ENCODE peak calls at places on chromosomes 11 and 22, in four cellular contexts. L is IMR-90, A is GM12878, N is K562. H is an unnamed sample.

GRCh38 chr11:88523362-88524028 is 186.0 kb upstream of the CTSC start:
- DNase-seq in A (no peak), L (peak), N (no peak), H (peak)

GRCh38 chr11:122235615-122236014 is 119.6 kb upstream of the BLID start:
- DNase-seq in L (peak), N (no peak), A (no peak), H (no peak)

GRCh38 chr22:45164217-45165123 is 745 bp downstream of the NUP50 start:
- DNase-seq in N (peak), A (no peak), L (no peak), H (peak)

GRCh38 chr11:109247071-109247470 is 174.9 kb upstream of the C11orf87 start:
- DNase-seq in L (peak), A (no peak), N (no peak), H (no peak)

GRCh38 chr22:43477151-43477725 is 65.4 kb downstream of the MPPED1 start:
- DNase-seq in L (no peak), N (no peak), A (no peak), H (no peak)

GRCh38 chr22:38953577-38954413 is 3.6 kb upstream of the APOBEC3A start:
- DNase-seq in L (no peak), A (peak), N (peak), H (no peak)

GRCh38 chr11:19163627-19164026 is 38.2 kb downstream of the CSRP3 start:
- DNase-seq in L (no peak), N (no peak), A (no peak), H (no peak)

GRCh38 chr11:123454060-123454651 is 24.1 kb downstream of the GRAMD1B start:
- DNase-seq in L (peak), A (no peak), N (no peak), H (peak)

GRCh38 chr11:69958308-69958707 is 119.8 kb upstream of the ANO1 start:
- DNase-seq in N (no peak), A (no peak), L (peak), H (no peak)

GRCh38 chr11:7490535-7490934 is 5.2 kb downstream of the OLFML1 start:
- DNase-seq in N (no peak), L (no peak), A (no peak), H (no peak)

GRCh38 chr11:122672892-122673291 is 17.4 kb downstream of the UBASH3B start:
- DNase-seq in N (no peak), L (no peak), A (no peak), H (no peak)

GRCh38 chr11:85977751-85978160 is 91.1 kb downstream of the PICALM start:
- DNase-seq in A (no peak), L (no peak), N (no peak), H (no peak)

GRCh38 chr11:131186629-131187075 is 183.8 kb upstream of the NTM start:
- DNase-seq in A (peak), L (no peak), N (no peak), H (no peak)

GRCh38 chr11:130431337-130431773 is 2.9 kb upstream of the ADAMTS8 start:
- DNase-seq in N (peak), L (peak), A (no peak), H (peak)

GRCh38 chr11:100467821-100468508 is 219.1 kb upstream of the ARHGAP42 start:
- DNase-seq in L (no peak), A (no peak), N (no peak), H (no peak)

GRCh38 chr11:606245-606644 is 9.5 kb downstream of the IRF7 start:
- DNase-seq in L (no peak), A (no peak), N (no peak), H (no peak)

GRCh38 chr11:117640041-117640440 is 157.0 kb downstream of the DSCAML1 start:
- DNase-seq in N (no peak), L (no peak), A (no peak), H (no peak)

GRCh38 chr11:133409799-133410198 is 122.5 kb downstream of the OPCML start:
- DNase-seq in L (no peak), A (no peak), N (no peak), H (no peak)

GRCh38 chr22:28009272-28009827 is 90.3 kb upstream of the PITPNB start:
- DNase-seq in N (peak), A (peak), L (peak), H (peak)

GRCh38 chr11:116427903-116428637 is 344.7 kb downstream of the BUD13 start:
- DNase-seq in A (no peak), N (no peak), L (no peak), H (peak)

GRCh38 chr22:16914006-16914405 is 88.8 kb upstream of the XKR3 start:
- DNase-seq in L (no peak), N (no peak), A (no peak), H (no peak)

GRCh38 chr11:6655020-6655789 is 404 bp downstream of the DCHS1 start:
- DNase-seq in L (no peak), A (no peak), N (no peak), H (peak)

GRCh38 chr22:22927888-22928665 is 40.5 kb downstream of the IGLL5 start:
- DNase-seq in A (no peak), N (peak), L (no peak), H (no peak)

GRCh38 chr22:24809331-24809730 is 3.3 kb downstream of the SGSM1 start:
- DNase-seq in L (no peak), A (no peak), N (no peak), H (no peak)

GRCh38 chr11:67418476-67419281 is 3.2 kb downstream of the CARNS1 start:
- DNase-seq in A (no peak), N (no peak), L (no peak), H (no peak)

GRCh38 chr11:369336-370018 is at the start of gene B4GALNT4:
- DNase-seq in N (peak), L (peak), A (no peak), H (no peak)

GRCh38 chr22:21991309-21991596 is 8.7 kb upstream of the TOP3B start:
- DNase-seq in L (no peak), A (no peak), N (peak), H (no peak)

GRCh38 chr11:20658135-20658534 is 11.3 kb upstream of the NELL1 start:
- DNase-seq in A (no peak), N (no peak), L (no peak), H (no peak)

GRCh38 chr11:59550368-59550841 is 39.1 kb downstream of the OR4D9 start:
- DNase-seq in A (peak), L (peak), N (peak), H (peak)

GRCh38 chr11:33237039-33237597 is 20.1 kb upstream of the HIPK3 start:
- DNase-seq in N (no peak), L (no peak), A (no peak), H (no peak)

GRCh38 chr11:17547051-17547577 is at the start of gene OTOG:
- DNase-seq in N (peak), A (no peak), L (no peak), H (no peak)

GRCh38 chr11:83600656-83601055 is 314.5 kb upstream of the CCDC90B start:
- DNase-seq in A (no peak), L (no peak), N (no peak), H (no peak)

DNA sequence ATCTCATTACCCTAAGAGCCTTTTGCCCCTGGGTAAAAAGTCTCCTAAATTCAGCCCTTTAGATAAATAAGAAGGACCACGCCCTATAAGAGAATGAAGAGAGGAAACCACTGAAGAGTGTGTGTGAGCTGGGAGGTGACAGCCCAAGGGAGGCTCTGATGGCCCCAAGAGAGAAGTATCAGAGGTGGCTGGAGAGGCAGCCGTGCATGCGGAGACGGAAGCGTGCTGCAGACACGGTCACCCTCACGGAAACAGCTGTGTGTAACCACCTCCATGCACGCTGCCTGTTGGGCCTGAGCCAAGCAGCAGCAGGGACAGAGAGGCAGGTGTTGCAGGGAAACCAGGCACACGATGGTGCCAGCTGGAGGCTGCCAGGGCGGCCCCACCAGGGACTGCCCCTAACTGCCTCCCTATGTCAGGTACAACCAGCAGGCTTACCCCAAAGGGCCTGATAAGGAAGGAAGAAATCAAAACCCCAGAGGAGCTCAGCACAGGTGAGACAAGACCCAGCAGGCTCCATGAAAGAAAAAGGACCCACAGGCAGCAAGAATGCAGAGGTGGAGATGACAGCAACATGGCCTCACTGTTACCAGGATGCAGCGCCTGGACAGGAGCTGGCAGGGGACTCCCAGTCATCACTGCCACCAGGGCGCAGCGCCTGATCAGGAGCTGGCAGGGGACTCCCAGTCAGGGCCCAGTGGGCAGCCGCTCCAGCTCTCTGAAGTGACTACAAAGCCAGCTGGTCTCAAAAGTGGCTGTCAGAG is 7.8 kb downstream of the LARGE2 start:
- DNase-seq in L (no peak), N (no peak), A (peak), H (no peak)
- TF ChIP-seq FOS in L (no peak), N (no peak), A (no peak), H (no peak)

GRCh38 chr22:49765951-49766350 is 61.7 kb downstream of the BRD1 start:
- DNase-seq in A (no peak), N (no peak), L (no peak), H (no peak)
- TF ChIP-seq FOS in A (no peak), N (no peak), L (no peak), H (no peak)

GRCh38 chr11:35487532-35488078 is 37.8 kb downstream of the PAMR1 start:
- DNase-seq in A (no peak), L (peak), N (peak), H (peak)
- TF ChIP-seq FOS in A (no peak), L (no peak), N (no peak), H (no peak)

DNA sequence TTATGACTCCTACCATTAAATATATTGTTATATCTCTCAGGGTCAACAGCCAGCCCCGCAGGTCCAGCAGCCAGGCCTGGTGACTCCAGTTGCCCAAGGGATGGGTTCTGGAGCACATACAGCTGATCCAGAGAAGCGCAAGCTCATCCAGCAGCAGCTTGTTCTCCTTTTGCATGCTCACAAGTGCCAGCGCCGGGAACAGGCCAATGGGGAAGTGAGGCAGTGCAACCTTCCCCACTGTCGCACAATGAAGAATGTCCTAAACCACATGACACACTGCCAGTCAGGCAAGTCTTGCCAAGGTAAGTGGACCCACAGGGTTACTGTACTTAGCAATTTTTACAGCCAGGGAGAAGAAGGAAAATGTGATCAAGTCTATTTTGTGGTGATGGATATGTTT is 35.1 kb downstream of the EP300 start:
- DNase-seq in L (no peak), N (no peak), A (no peak), H (no peak)
- TF ChIP-seq FOS in L (no peak), N (no peak), A (no peak), H (no peak)

DNA sequence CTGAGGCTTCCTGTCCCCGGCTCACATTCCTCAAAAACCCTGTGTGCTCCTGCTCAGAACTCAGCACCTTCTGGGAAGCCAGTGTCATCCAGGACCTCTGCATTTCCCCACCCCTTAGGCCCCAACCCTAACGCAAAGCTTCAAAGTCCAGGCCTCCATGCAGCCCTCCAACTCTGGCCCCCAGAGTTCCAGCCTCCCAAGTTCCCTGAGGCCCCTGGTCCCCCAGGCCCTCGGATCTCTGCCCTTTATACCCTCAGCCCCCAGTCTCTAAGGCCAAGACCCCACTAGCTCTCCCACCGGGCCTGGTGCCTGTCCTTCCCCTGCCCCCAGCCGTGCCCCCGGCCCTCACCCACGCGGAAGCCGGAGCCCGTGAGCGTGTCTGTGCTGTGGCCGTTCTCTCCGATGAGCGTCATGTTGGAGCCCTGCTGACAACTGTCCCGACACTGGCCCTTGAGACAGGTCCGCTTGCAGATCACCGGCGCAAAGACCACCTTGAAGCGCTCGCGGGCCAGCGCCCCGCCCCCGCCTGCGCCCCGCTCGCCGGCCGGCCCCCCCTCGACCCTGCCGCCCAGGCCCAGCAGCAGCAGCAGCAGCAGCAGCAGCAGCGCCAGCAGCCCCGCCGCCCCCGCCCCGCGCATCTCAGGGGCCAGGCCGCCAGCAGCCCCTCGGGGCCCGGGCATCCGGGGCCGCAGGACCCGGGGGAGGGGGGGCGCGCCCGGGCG is 718 bp downstream of the LTBP3 start:
- DNase-seq in L (no peak), A (no peak), N (peak), H (peak)
- TF ChIP-seq FOS in L (no peak), A (no peak), N (no peak), H (no peak)

DNA sequence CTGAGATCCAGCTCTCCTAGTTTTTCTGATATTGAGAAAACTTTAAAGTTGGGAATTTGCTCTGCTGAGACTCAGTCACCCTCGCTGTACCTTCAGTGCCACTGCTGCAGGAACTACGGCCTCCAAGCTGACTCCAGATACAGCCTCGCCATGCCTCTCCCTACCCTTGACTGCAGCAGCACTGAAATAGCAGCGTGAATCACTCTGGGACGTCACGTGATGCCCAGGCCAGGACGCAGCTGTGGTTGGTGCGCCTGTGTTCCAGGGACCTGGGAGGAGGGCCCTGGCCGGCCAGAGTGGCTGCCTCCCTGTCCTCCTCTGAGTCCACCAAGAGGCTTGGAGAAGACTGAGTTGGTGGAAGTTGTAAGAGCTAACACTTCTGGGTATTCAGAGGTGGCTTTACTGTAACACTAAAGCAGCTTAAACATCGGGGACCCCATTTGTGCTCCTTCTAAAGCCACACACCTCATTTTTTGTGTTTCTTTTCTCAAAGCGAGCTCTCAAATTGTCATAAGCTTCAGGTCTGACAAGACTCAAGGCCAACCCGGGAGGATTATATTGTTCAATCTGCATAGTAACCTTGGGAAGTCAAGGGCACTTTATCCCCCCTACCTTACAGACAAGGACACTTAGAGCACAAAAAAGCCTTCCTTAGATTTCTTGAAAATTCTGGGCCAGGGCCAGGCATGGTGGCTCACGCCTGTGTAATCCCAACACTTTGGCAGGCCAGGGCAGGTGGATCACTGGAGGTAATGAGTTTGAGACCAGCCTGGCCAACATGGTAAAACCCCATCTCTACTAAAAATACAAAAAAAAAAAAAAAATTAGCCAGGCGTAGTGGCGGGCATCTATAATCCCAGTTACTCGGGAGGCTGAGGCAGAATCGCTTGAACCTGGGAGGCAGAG is 4.2 kb upstream of the STIP1 start:
- DNase-seq in A (no peak), L (peak), N (peak), H (peak)
- TF ChIP-seq FOS in A (no peak), L (peak), N (peak), H (peak)

GRCh38 chr11:72631806-72632731 is 42.2 kb downstream of the PDE2A start:
- DNase-seq in A (no peak), L (no peak), N (peak), H (peak)

GRCh38 chr11:72630104-72630852 is 43.9 kb downstream of the PDE2A start:
- DNase-seq in A (no peak), L (no peak), N (no peak), H (no peak)

GRCh38 chr11:72626637-72626936 is 47.6 kb downstream of the PDE2A start:
- DNase-seq in L (no peak), N (no peak), A (no peak), H (no peak)

GRCh38 chr11:72627594-72628281 is 46.5 kb downstream of the PDE2A start:
- DNase-seq in N (no peak), L (no peak), A (no peak), H (no peak)

DNA sequence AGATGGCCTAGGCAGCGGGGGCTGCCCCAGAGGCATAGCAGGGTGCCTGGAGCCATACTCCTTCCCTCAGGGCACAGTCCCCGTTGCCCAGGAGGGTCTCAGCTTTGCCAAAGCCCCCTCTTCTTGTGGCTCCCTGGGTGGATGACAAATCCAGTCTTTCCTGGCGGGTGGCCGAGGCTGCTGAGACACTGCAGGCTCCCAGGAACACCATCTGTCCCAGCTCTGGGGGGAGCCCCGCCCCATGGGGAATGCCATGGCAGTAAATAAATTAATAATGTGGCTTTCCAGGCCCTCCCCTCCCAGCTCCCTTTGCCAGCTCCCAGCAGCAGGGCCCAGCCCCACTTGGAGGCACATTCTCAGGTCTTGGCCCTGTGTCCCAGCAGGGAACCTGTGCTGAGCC is 45.0 kb downstream of the PDE2A start:
- DNase-seq in L (no peak), A (no peak), N (no peak), H (no peak)
- TF ChIP-seq FOS in L (no peak), A (no peak), N (no peak), H (no peak)

H was measured in endothelial cell of umbilical vein.